ENCODE peak calls at places on chromosomes 11 and 22, in five cellular contexts. One of them, this sample, is unnamed.

GRCh38 chr11:110447897-110448522 is 18.3 kb downstream of the FDX1 start:
- DNase-seq in AG04450: no peak
- DNase-seq in activated naive CD4-positive, alpha-beta T cell: no peak
- DNase-seq in myocyte: no peak
- DNase-seq in H54: no peak
- DNase-seq in this sample: no peak

GRCh38 chr22:24379536-24379935 is 47.9 kb upstream of the ADORA2A start:
- DNase-seq in AG04450: no peak
- DNase-seq in activated naive CD4-positive, alpha-beta T cell: no peak
- DNase-seq in myocyte: no peak
- DNase-seq in H54: no peak
- DNase-seq in this sample: no peak

GRCh38 chr11:21430532-21430931 is 761.1 kb downstream of the NELL1 start:
- DNase-seq in AG04450: no peak
- DNase-seq in activated naive CD4-positive, alpha-beta T cell: no peak
- DNase-seq in myocyte: no peak
- DNase-seq in H54: no peak
- DNase-seq in this sample: no peak

GRCh38 chr22:35397095-35397904 is 2.6 kb upstream of the MCM5 start:
- DNase-seq in AG04450: no peak
- DNase-seq in activated naive CD4-positive, alpha-beta T cell: no peak
- DNase-seq in myocyte: peak
- DNase-seq in H54: no peak
- DNase-seq in this sample: peak

GRCh38 chr22:44454113-44454769 is 43.8 kb downstream of the RTL6 start:
- DNase-seq in AG04450: no peak
- DNase-seq in activated naive CD4-positive, alpha-beta T cell: no peak
- DNase-seq in myocyte: no peak
- DNase-seq in H54: no peak
- DNase-seq in this sample: no peak

GRCh38 chr11:77026743-77027142 is 7.5 kb upstream of the B3GNT6 start:
- DNase-seq in AG04450: no peak
- DNase-seq in activated naive CD4-positive, alpha-beta T cell: no peak
- DNase-seq in myocyte: no peak
- DNase-seq in H54: no peak
- DNase-seq in this sample: no peak

GRCh38 chr11:27362749-27363575 is at the start of gene CCDC34:
- DNase-seq in AG04450: peak
- DNase-seq in activated naive CD4-positive, alpha-beta T cell: peak
- DNase-seq in myocyte: peak
- DNase-seq in H54: peak
- DNase-seq in this sample: peak

GRCh38 chr22:19549428-19549827 is 25.2 kb upstream of the CLDN5 start:
- DNase-seq in AG04450: no peak
- DNase-seq in activated naive CD4-positive, alpha-beta T cell: no peak
- DNase-seq in myocyte: no peak
- DNase-seq in H54: no peak
- DNase-seq in this sample: no peak

GRCh38 chr22:46139895-46140350 is 10.4 kb upstream of the PPARA start:
- DNase-seq in AG04450: no peak
- DNase-seq in activated naive CD4-positive, alpha-beta T cell: no peak
- DNase-seq in myocyte: no peak
- DNase-seq in H54: no peak
- DNase-seq in this sample: no peak

GRCh38 chr11:3674189-3674588 is 3.0 kb upstream of the CHRNA10 start:
- DNase-seq in AG04450: peak
- DNase-seq in activated naive CD4-positive, alpha-beta T cell: no peak
- DNase-seq in myocyte: no peak
- DNase-seq in H54: peak
- DNase-seq in this sample: peak

GRCh38 chr11:67301313-67301921 is 1.9 kb upstream of the SSH3 start:
- DNase-seq in AG04450: no peak
- DNase-seq in activated naive CD4-positive, alpha-beta T cell: no peak
- DNase-seq in myocyte: peak
- DNase-seq in H54: no peak
- DNase-seq in this sample: no peak

GRCh38 chr11:68010058-68011041 is at the start of gene ALDH3B1:
- DNase-seq in AG04450: no peak
- DNase-seq in activated naive CD4-positive, alpha-beta T cell: no peak
- DNase-seq in myocyte: peak
- DNase-seq in H54: peak
- DNase-seq in this sample: peak

GRCh38 chr11:103433380-103433779 is 324.2 kb downstream of the DYNC2H1 start:
- DNase-seq in AG04450: peak
- DNase-seq in activated naive CD4-positive, alpha-beta T cell: no peak
- DNase-seq in myocyte: peak
- DNase-seq in H54: peak
- DNase-seq in this sample: peak

GRCh38 chr22:24137595-24137994 is 43.7 kb upstream of the SUSD2 start:
- DNase-seq in AG04450: peak
- DNase-seq in activated naive CD4-positive, alpha-beta T cell: no peak
- DNase-seq in myocyte: no peak
- DNase-seq in H54: no peak
- DNase-seq in this sample: peak

GRCh38 chr22:38238519-38239051 is 34.2 kb downstream of the TMEM184B start:
- DNase-seq in AG04450: no peak
- DNase-seq in activated naive CD4-positive, alpha-beta T cell: no peak
- DNase-seq in myocyte: peak
- DNase-seq in H54: no peak
- DNase-seq in this sample: peak

GRCh38 chr22:23098718-23099524 is 28.6 kb downstream of the GNAZ start:
- DNase-seq in AG04450: no peak
- DNase-seq in activated naive CD4-positive, alpha-beta T cell: no peak
- DNase-seq in myocyte: no peak
- DNase-seq in H54: no peak
- DNase-seq in this sample: no peak